ENCODE peak calls at places on chromosomes 16 and 17, in six cellular contexts. U is neuronal stem cell, G is mammary epithelial cell, Z is mesendoderm, T is suprapubic skin, H is heart right ventricle. E is an unnamed sample.

GRCh38 chr16:78606572-78606971 is 507.1 kb downstream of the WWOX start:
- DNase-seq in T (no peak), U (peak; percentile 49), Z (no peak), G (no peak), H (no peak), E (no peak)

GRCh38 chr16:30491744-30492308 is 19.3 kb downstream of the ITGAL start:
- DNase-seq in G (peak; percentile 62), H (peak; percentile 17), T (no peak), Z (peak; percentile 21), U (no peak), E (no peak)

GRCh38 chr16:81585785-81586184 is 141.2 kb downstream of the CMIP start:
- DNase-seq in T (no peak), Z (peak; percentile 89), G (no peak), U (no peak), H (no peak), E (no peak)

GRCh38 chr17:30599424-30600061 is 122.3 kb downstream of the GOSR1 start:
- DNase-seq in T (no peak), G (no peak), Z (no peak), U (no peak), H (no peak), E (no peak)

GRCh38 chr17:64706224-64707076 is 44.3 kb upstream of the SMURF2 start:
- DNase-seq in G (peak; percentile 92), U (no peak), Z (peak; percentile 19), T (no peak), H (no peak), E (no peak)

GRCh38 chr16:50534958-50535357 is 13.2 kb upstream of the NKD1 start:
- DNase-seq in G (no peak), T (no peak), Z (no peak), U (no peak), H (no peak), E (no peak)

GRCh38 chr17:8887834-8888703 is 20.6 kb upstream of the PIK3R6 start:
- DNase-seq in T (peak; percentile 40), Z (peak; percentile 92), U (peak; percentile 52), H (peak; percentile 44), G (no peak), E (no peak)

GRCh38 chr16:56332464-56333079 is 92.8 kb downstream of the AMFR start:
- DNase-seq in T (no peak), U (no peak), G (peak; percentile 54), Z (peak; percentile 85), H (peak; percentile 57), E (no peak)

GRCh38 chr16:85027968-85028637 is 508 bp downstream of the KIAA0513 start:
- DNase-seq in T (peak; percentile 71), G (no peak), Z (no peak), H (peak; percentile 15), U (no peak), E (no peak)

GRCh38 chr16:57613514-57613913 is 14.9 kb upstream of the ADGRG1 start:
- DNase-seq in G (no peak), U (no peak), H (no peak), Z (no peak), T (no peak), E (no peak)

GRCh38 chr16:14005335-14005734 is 65.8 kb upstream of the MRTFB start:
- DNase-seq in T (no peak), G (no peak), H (no peak), U (no peak), Z (no peak), E (no peak)

GRCh38 chr16:1612320-1613111 is at the start of gene CRAMP1:
- DNase-seq in H (no peak), G (peak; percentile 36), U (peak; percentile 8), Z (peak; percentile 33), T (peak; percentile 72), E (no peak)

GRCh38 chr17:63842173-63842539 is 329 bp downstream of the SMARCD2 start:
- DNase-seq in U (no peak), G (no peak), Z (peak; percentile 51), H (peak; percentile 43), T (peak; percentile 80), E (no peak)

GRCh38 chr16:14035092-14035491 is 36.0 kb upstream of the MRTFB start:
- DNase-seq in G (no peak), U (no peak), H (no peak), T (no peak), Z (no peak), E (no peak)

GRCh38 chr17:63154586-63155244 is 188.7 kb downstream of the TANC2 start:
- DNase-seq in T (no peak), H (no peak), U (no peak), G (no peak), Z (no peak), E (no peak)

GRCh38 chr17:79212150-79213087 is 137.8 kb downstream of the ENGASE start:
- DNase-seq in T (no peak), U (no peak), Z (peak; percentile 40), H (no peak), G (no peak), E (no peak)

GRCh38 chr16:64196444-64196843 is 925.4 kb downstream of the CDH11 start:
- DNase-seq in T (no peak), H (no peak), U (no peak), G (no peak), Z (no peak), E (no peak)

GRCh38 chr17:62895650-62896301 is 70.3 kb upstream of the TANC2 start:
- DNase-seq in Z (peak; percentile 23), T (no peak), U (no peak), G (peak; percentile 63), H (no peak), E (no peak)

GRCh38 chr17:75891605-75892555 is 4.9 kb downstream of the TRIM65 start:
- DNase-seq in T (no peak), U (no peak), G (no peak), Z (no peak), H (no peak), E (no peak)

GRCh38 chr16:3140603-3141427 is 6.0 kb downstream of the ZNF213 start:
- DNase-seq in Z (no peak), T (no peak), U (no peak), G (no peak), H (no peak), E (no peak)

GRCh38 chr17:62929320-62929719 is 36.7 kb upstream of the TANC2 start:
- DNase-seq in U (no peak), Z (no peak), G (peak; percentile 14), T (no peak), H (no peak), E (no peak)

GRCh38 chr17:9247401-9247938 is 226.2 kb downstream of the NTN1 start:
- DNase-seq in G (no peak), Z (no peak), T (no peak), U (no peak), H (no peak), E (no peak)

GRCh38 chr16:85306793-85307551 is 194.7 kb upstream of the CIBAR2 start:
- DNase-seq in U (no peak), G (no peak), H (no peak), Z (no peak), T (no peak), E (no peak)

GRCh38 chr17:72008236-72008874 is 112.5 kb upstream of the SOX9 start:
- DNase-seq in T (no peak), H (no peak), U (no peak), G (peak; percentile 34), Z (no peak), E (no peak)

DNA sequence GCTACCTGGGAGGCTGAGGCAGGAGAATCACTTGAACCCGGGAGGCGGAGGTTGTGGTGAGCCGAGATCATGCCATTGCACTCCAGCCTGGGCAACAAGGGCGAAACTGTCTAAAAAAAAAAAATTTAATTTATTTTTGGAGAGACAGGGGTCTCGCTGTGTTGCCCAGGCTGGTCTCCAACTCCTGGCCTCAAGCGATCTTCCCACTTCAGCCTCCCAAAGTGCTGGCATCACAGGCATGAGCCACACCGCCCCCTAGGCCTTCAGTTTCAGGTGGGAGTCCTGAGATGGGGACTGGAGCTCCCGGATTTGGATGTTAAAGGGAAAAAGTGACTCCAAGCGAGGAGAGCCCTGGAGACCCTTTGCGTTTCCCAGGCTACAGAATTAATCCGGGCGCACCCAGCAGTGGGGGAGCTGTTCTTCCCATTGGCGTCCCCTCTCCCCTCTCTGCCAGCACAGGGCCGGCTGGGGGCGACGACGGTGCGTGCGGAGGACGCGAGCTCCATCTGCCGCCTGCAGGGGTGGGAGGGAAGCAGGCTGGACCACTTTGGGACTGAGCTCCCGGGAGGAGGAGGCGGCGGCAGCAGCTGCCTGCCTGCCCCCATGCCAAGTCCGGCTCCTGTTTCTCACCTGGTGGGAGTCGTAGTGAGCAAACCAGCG is 49.3 kb upstream of the USP7 start:
- DNase-seq in H (no peak), Z (peak; percentile 87), U (peak; percentile 44), G (no peak), T (no peak), E (no peak)
- H3K4me3 ChIP-seq in H (no peak overlapping the region), Z (no peak overlapping the region), U (no peak overlapping the region), G (no peak overlapping the region), T (no peak overlapping the region), E (no peak overlapping the region)

GRCh38 chr17:50562266-50563094 is 2.0 kb downstream of the CACNA1G start:
- DNase-seq in T (no peak), Z (peak; percentile 50), H (no peak), U (no peak), G (no peak), E (no peak)

GRCh38 chr17:50564916-50565315 is 4.4 kb downstream of the CACNA1G start:
- DNase-seq in T (peak; percentile 92), U (no peak), Z (peak; percentile 45), G (peak; percentile 23), H (peak; percentile 61), E (no peak)

GRCh38 chr17:50563095-50563511 is 2.6 kb downstream of the CACNA1G start:
- DNase-seq in G (no peak), Z (no peak), U (no peak), H (no peak), T (no peak), E (no peak)

GRCh38 chr17:50568659-50569058 is 8.1 kb downstream of the CACNA1G start:
- DNase-seq in U (no peak), G (no peak), T (no peak), H (no peak), Z (no peak), E (no peak)

GRCh38 chr17:50565559-50566350 is 5.2 kb downstream of the CACNA1G start:
- DNase-seq in Z (peak; percentile 91), G (no peak), U (peak; percentile 59), H (no peak), T (no peak), E (no peak)
- H3K27ac ChIP-seq in Z (no peak overlapping the region), G (no peak overlapping the region), U (no peak overlapping the region), H (no peak overlapping the region), T (no peak overlapping the region), E (no peak overlapping the region)

DNA sequence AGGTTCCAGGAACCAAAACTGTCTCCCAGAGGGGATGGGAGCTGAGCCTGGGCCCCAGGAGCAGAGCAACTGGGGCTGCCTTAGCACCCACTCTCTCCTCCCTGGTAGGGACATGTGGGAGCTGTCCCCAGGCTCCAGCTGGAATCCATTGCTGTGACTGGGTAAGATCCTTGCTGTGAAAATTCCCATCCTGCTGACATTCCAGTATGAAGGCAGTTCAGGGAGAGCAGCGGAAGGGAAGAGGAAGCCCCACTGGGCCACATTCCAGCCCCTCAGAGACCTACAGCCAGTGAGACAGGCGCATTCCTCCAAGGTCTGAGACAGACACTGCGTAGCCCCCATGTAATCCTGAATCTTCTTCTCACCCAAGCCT is 24.2 kb downstream of the MYO18A start:
- DNase-seq in Z (peak; percentile 97), G (no peak), U (no peak), T (no peak), H (no peak), E (no peak)
- H3K4me3 ChIP-seq in Z (no peak overlapping the region), G (no peak overlapping the region), U (no peak overlapping the region), T (no peak overlapping the region), H (no peak overlapping the region), E (no peak overlapping the region)

GRCh38 chr17:66492080-66492479 is 189.7 kb downstream of the PRKCA start:
- DNase-seq in G (no peak), H (no peak), T (no peak), U (no peak), Z (no peak), E (no peak)
- H3K27ac ChIP-seq in G (no peak overlapping the region), H (no peak overlapping the region), T (no peak overlapping the region), U (no peak overlapping the region), Z (no peak overlapping the region), E (no peak overlapping the region)